ENCODE peak calls at places on chromosomes 5 and 9, in eight cellular contexts. N is T-helper 2 cell treated with Interferon-gamma antibody and Interleukin-4, amounts not matched to agents 5 μg/mL and 100 μg/mL, for 36 hours; R is left ventricle myocardium superior; W is GM03348; S is GM13976; P is NCI-H524; M is omental fat pad; D is aorta. L is an unnamed sample.

GRCh38 chr9:131394464-131395026 is 659 bp downstream of the PRRC2B start:
- DNase-seq in M (no peak), R (peak; percentile 78), P (peak; percentile 46), W (peak; percentile 75), N (peak; percentile 55), S (peak; percentile 65), D (peak; percentile 89), L (peak; percentile 63)

GRCh38 chr9:37061763-37062162 is 27.7 kb upstream of the PAX5 start:
- DNase-seq in R (no peak), M (no peak), P (no peak), D (no peak), W (no peak), N (no peak), S (no peak), L (no peak)

GRCh38 chr5:17056056-17056690 is 120.1 kb upstream of the MYO10 start:
- DNase-seq in M (no peak), D (no peak), P (peak; percentile 89), W (peak; percentile 21), S (no peak), N (no peak), R (no peak), L (no peak)

GRCh38 chr9:73871636-73872035 is 625.5 kb upstream of the RORB start:
- DNase-seq in W (no peak), D (no peak), S (no peak), M (no peak), N (no peak), R (no peak), P (no peak), L (no peak)

GRCh38 chr5:39420482-39421145 is 4.2 kb downstream of the DAB2 start:
- DNase-seq in P (no peak), S (no peak), M (no peak), D (peak; percentile 88), W (peak; percentile 56), R (peak; percentile 65), N (no peak), L (no peak)

GRCh38 chr9:131727184-131727785 is 12.6 kb downstream of the RAPGEF1 start:
- DNase-seq in R (no peak), W (peak; percentile 42), M (no peak), D (no peak), S (no peak), P (no peak), N (no peak), L (peak; percentile 38)

GRCh38 chr5:9774472-9775079 is 144.4 kb upstream of the TAS2R1 start:
- DNase-seq in M (no peak), P (peak; percentile 50), N (no peak), D (no peak), R (no peak), W (no peak), S (no peak), L (peak; percentile 15)

GRCh38 chr9:121708768-121709488 is 57.5 kb downstream of the DAB2IP start:
- DNase-seq in M (no peak), P (no peak), S (no peak), W (no peak), N (no peak), D (no peak), R (peak; percentile 59), L (no peak)

GRCh38 chr5:136023935-136024645 is 4.7 kb upstream of the TGFBI start:
- DNase-seq in P (no peak), M (no peak), R (no peak), W (peak; percentile 73), D (no peak), N (no peak), S (no peak), L (no peak)